ENCODE peak calls at places on chromosomes 4 and X, in four cellular contexts. T is astrocyte of the spinal cord, I is NCI-H1436 treated with DMSO at 0.1 percent for 48 hours, C is A549. J is an unnamed sample.
A peak's percentile ranks its signal among the peaks of the same experiment; 100 is the strongest.

GRCh38 chr4:185778307-185778706 is 33.7 kb downstream of the SORBS2 start:
- DNase-seq in T (no peak), I (no peak), C (no peak), J (no peak)

GRCh38 chrX:130260316-130260715 is 8.4 kb downstream of the ZNF280C start:
- DNase-seq in I (no peak), C (no peak), T (no peak), J (no peak)

GRCh38 chrX:103585421-103586313 is at the start of gene TCEAL4:
- DNase-seq in I (peak; percentile 3), T (no peak), C (peak; percentile 51), J (peak; percentile 48)

GRCh38 chrX:3384330-3384729 is 37.9 kb upstream of the MXRA5 start:
- DNase-seq in T (peak; percentile 9), C (no peak), I (no peak), J (peak; percentile 71)

GRCh38 chr4:114217150-114217817 is 237.8 kb upstream of the ARSJ start:
- DNase-seq in T (no peak), I (no peak), C (no peak), J (no peak)

GRCh38 chr4:47531241-47531953 is 46.3 kb downstream of the ATP10D start:
- DNase-seq in T (peak; percentile 94), C (peak; percentile 24), I (no peak), J (peak; percentile 87)

GRCh38 chr4:119490335-119490734 is 138.3 kb downstream of the PDE5A start:
- DNase-seq in T (peak; percentile 26), I (no peak), C (peak; percentile 21), J (peak; percentile 0)

GRCh38 chr4:29131304-29131703 is 1588.9 kb upstream of the PCDH7 start:
- DNase-seq in C (no peak), T (no peak), I (no peak), J (no peak)

GRCh38 chrX:46670316-46670715 is 88.6 kb downstream of the SLC9A7 start:
- DNase-seq in I (no peak), C (no peak), T (no peak), J (no peak)

GRCh38 chr4:2935762-2936743 is 27.2 kb downstream of the NOP14 start:
- DNase-seq in T (peak; percentile 22), I (no peak), C (peak; percentile 40), J (peak; percentile 65)

GRCh38 chr4:159349332-159349731 is 246.5 kb downstream of the RAPGEF2 start:
- DNase-seq in I (no peak), T (no peak), C (peak; percentile 45), J (no peak)

GRCh38 chr4:163331629-163332360 is 601 bp downstream of the NPY1R start:
- DNase-seq in I (no peak), C (no peak), T (peak; percentile 32), J (no peak)

GRCh38 chrX:130539721-130540321 is 138.0 kb downstream of the RBMX2 start:
- DNase-seq in T (peak; percentile 52), C (peak; percentile 53), I (peak; percentile 6), J (peak; percentile 36)

GRCh38 chr4:167652267-167652666 is 418.0 kb upstream of the SPOCK3 start:
- DNase-seq in C (no peak), T (no peak), I (no peak), J (no peak)

GRCh38 chr4:173211222-173211621 is 42.6 kb downstream of the GALNT7 start:
- DNase-seq in I (no peak), C (no peak), T (no peak), J (no peak)

GRCh38 chrX:46433892-46434291 is 111.3 kb downstream of the ZNF674 start:
- DNase-seq in T (no peak), I (no peak), C (no peak), J (no peak)

GRCh38 chr4:54101190-54102041 is 1.5 kb downstream of the GSX2 start:
- DNase-seq in T (no peak), C (no peak), I (no peak), J (no peak)